ENCODE peak calls at places on chromosomes 2 and 18, in nine cellular contexts. N is left lobe of liver; Q is endothelial cell; M is NCI-H2107; Y is T-helper 2 cell; C is adipocyte; O is glomerular endothelial cell; Z is thyroid gland; L is stimulated activated CD4-positive, alpha-beta T cell treated with anti-CD3 and anti-CD28 coated beads, TNF-alpha, amount 100 ng/mL, for 24 hours. U is an unnamed sample.

GRCh38 chr2:130373808-130374365 is 18.0 kb downstream of the PTPN18 start:
- DNase-seq in N (no peak), Q (no peak), M (no peak), Y (no peak), C (no peak), O (no peak), Z (no peak), L (no peak), U (no peak)

GRCh38 chr18:10062292-10062940 is 148.6 kb downstream of the VAPA start:
- DNase-seq in N (no peak), Q (no peak), M (no peak), Y (no peak), C (peak), O (no peak), Z (no peak), L (no peak), U (no peak)

GRCh38 chr18:79178044-79178632 is 108.9 kb downstream of the ATP9B start:
- DNase-seq in N (no peak), Q (no peak), M (no peak), Y (no peak), C (no peak), O (no peak), Z (no peak), L (no peak), U (no peak)

GRCh38 chr2:234687718-234688475 is 191.0 kb upstream of the ARL4C start:
- DNase-seq in N (no peak), Q (no peak), M (no peak), Y (no peak), C (no peak), O (no peak), Z (no peak), L (no peak), U (no peak)

GRCh38 chr2:59594671-59595222 is 958.7 kb downstream of the BCL11A start:
- DNase-seq in N (no peak), Q (no peak), M (no peak), Y (no peak), C (no peak), O (no peak), Z (no peak), L (no peak), U (no peak)

GRCh38 chr2:6865346-6866238 is at the start of gene CMPK2:
- DNase-seq in N (peak), Q (peak), M (peak), Y (peak), C (peak), O (no peak), Z (peak), L (peak), U (peak)

GRCh38 chr2:96097441-96097840 is 18.9 kb downstream of the ADRA2B start:
- DNase-seq in N (no peak), Q (no peak), M (no peak), Y (no peak), C (no peak), O (no peak), Z (no peak), L (no peak), U (no peak)

GRCh38 chr2:232890536-232890895 is 20.5 kb downstream of the SNORC start:
- DNase-seq in N (peak), Q (no peak), M (no peak), Y (no peak), C (no peak), O (no peak), Z (no peak), L (no peak), U (no peak)

GRCh38 chr2:38224181-38224580 is 148.2 kb upstream of the CYP1B1 start:
- DNase-seq in N (no peak), Q (no peak), M (no peak), Y (no peak), C (no peak), O (no peak), Z (no peak), L (no peak), U (no peak)

GRCh38 chr18:9839806-9840205 is 46.0 kb upstream of the TXNDC2 start:
- DNase-seq in N (no peak), Q (no peak), M (no peak), Y (no peak), C (no peak), O (no peak), Z (no peak), L (no peak), U (no peak)

GRCh38 chr2:101435011-101435862 is 39.7 kb downstream of the RFX8 start:
- DNase-seq in N (no peak), Q (peak), M (no peak), Y (no peak), C (peak), O (no peak), Z (no peak), L (no peak), U (no peak)

GRCh38 chr18:77114564-77115391 is 17.8 kb downstream of the MBP start:
- DNase-seq in N (peak), Q (peak), M (no peak), Y (no peak), C (peak), O (no peak), Z (peak), L (no peak), U (no peak)

GRCh38 chr2:63742592-63742991 is 99.1 kb upstream of the UGP2 start:
- DNase-seq in N (no peak), Q (no peak), M (no peak), Y (no peak), C (no peak), O (no peak), Z (no peak), L (no peak), U (no peak)

GRCh38 chr2:230262246-230262645 is 36.7 kb downstream of the SP140 start:
- DNase-seq in N (no peak), Q (no peak), M (no peak), Y (no peak), C (no peak), O (no peak), Z (no peak), L (no peak), U (no peak)

GRCh38 chr2:69181806-69182427 is 168.9 kb downstream of the ANTXR1 start:
- DNase-seq in N (no peak), Q (no peak), M (no peak), Y (no peak), C (no peak), O (no peak), Z (no peak), L (no peak), U (no peak)

GRCh38 chr2:174180165-174180724 is 68.1 kb downstream of the OLA1 start:
- DNase-seq in N (no peak), Q (no peak), M (no peak), Y (no peak), C (peak), O (no peak), Z (no peak), L (no peak), U (no peak)

GRCh38 chr2:1512321-1513289 is 99.3 kb downstream of the TPO start:
- DNase-seq in N (no peak), Q (no peak), M (no peak), Y (no peak), C (no peak), O (no peak), Z (no peak), L (no peak), U (no peak)

GRCh38 chr2:228541794-228542193 is 360.3 kb upstream of the SPHKAP start:
- DNase-seq in N (no peak), Q (no peak), M (no peak), Y (no peak), C (no peak), O (no peak), Z (no peak), L (no peak), U (no peak)

GRCh38 chr2:113240915-113241911 is 37.5 kb downstream of the PAX8 start:
- DNase-seq in N (no peak), Q (no peak), M (no peak), Y (no peak), C (peak), O (peak), Z (peak), L (peak), U (no peak)

GRCh38 chr2:173571021-173571821 is 216.5 kb downstream of the CDCA7 start:
- DNase-seq in N (no peak), Q (peak), M (peak), Y (no peak), C (peak), O (no peak), Z (peak), L (no peak), U (no peak)

GRCh38 chr2:126714191-126714965 is 58.4 kb downstream of the GYPC start:
- DNase-seq in N (no peak), Q (no peak), M (no peak), Y (no peak), C (no peak), O (no peak), Z (no peak), L (no peak), U (no peak)

GRCh38 chr2:54522624-54523281 is 66.6 kb downstream of the SPTBN1 start:
- DNase-seq in N (peak), Q (peak), M (peak), Y (peak), C (peak), O (no peak), Z (peak), L (peak), U (peak)

GRCh38 chr18:74342416-74343043 is 26.9 kb downstream of the C18orf63 start:
- DNase-seq in N (no peak), Q (peak), M (peak), Y (no peak), C (peak), O (peak), Z (peak), L (no peak), U (peak)

GRCh38 chr2:234245945-234246344 is 195.4 kb downstream of the SPP2 start:
- DNase-seq in N (no peak), Q (no peak), M (no peak), Y (no peak), C (peak), O (peak), Z (no peak), L (no peak), U (no peak)

GRCh38 chr2:240567137-240567871 is 980 bp upstream of the RNPEPL1 start:
- DNase-seq in N (peak), Q (peak), M (no peak), Y (peak), C (no peak), O (no peak), Z (no peak), L (peak), U (peak)

GRCh38 chr2:75292826-75293225 is 93.5 kb upstream of the TACR1 start:
- DNase-seq in N (no peak), Q (no peak), M (no peak), Y (no peak), C (no peak), O (peak), Z (no peak), L (no peak), U (no peak)

GRCh38 chr18:63157293-63158011 is 162.1 kb downstream of the BCL2 start:
- DNase-seq in N (no peak), Q (no peak), M (peak), Y (no peak), C (no peak), O (no peak), Z (no peak), L (no peak), U (no peak)

GRCh38 chr2:158953926-158954763 is 14.3 kb upstream of the TANC1 start:
- DNase-seq in N (peak), Q (no peak), M (peak), Y (no peak), C (peak), O (peak), Z (peak), L (peak), U (no peak)

GRCh38 chr2:3454802-3455201 is 64.5 kb downstream of the ADI1 start:
- DNase-seq in N (no peak), Q (no peak), M (no peak), Y (no peak), C (no peak), O (no peak), Z (no peak), L (no peak), U (no peak)

GRCh38 chr2:75246441-75247167 is 47.3 kb upstream of the TACR1 start:
- DNase-seq in N (no peak), Q (no peak), M (no peak), Y (no peak), C (no peak), O (no peak), Z (no peak), L (no peak), U (no peak)

GRCh38 chr2:181959508-181959907 is 26.1 kb upstream of the PPP1R1C start:
- DNase-seq in N (no peak), Q (no peak), M (no peak), Y (no peak), C (no peak), O (no peak), Z (no peak), L (no peak), U (no peak)

U was measured in effector CD4-positive, alpha-beta T cell.